ENCODE peak calls at places on chromosome 12, in five cellular contexts. V is BE2C, R is NT2/D1, W is psoas muscle, X is GM23248. L is an unnamed sample.
A peak's percentile ranks its signal among the peaks of the same experiment; 100 is the strongest.

GRCh38 chr12:124715121-124715990 is 147.9 kb upstream of the NCOR2 start:
- DNase-seq in V (no peak), R (no peak), X (peak; percentile 35), W (no peak), L (no peak)

GRCh38 chr12:38053655-38054464 is 262.7 kb upstream of the ALG10B start:
- DNase-seq in X (peak; percentile 3), R (peak; percentile 93), V (peak; percentile 85), W (no peak), L (peak; percentile 91)

GRCh38 chr12:124026755-124027745 is 54.0 kb downstream of the ZNF664 start:
- DNase-seq in V (no peak), X (peak; percentile 90), W (no peak), R (no peak), L (no peak)

GRCh38 chr12:46269429-46270241 is 792 bp upstream of the SLC38A1 start:
- DNase-seq in V (no peak), X (peak; percentile 2), R (no peak), W (no peak), L (no peak)

GRCh38 chr12:131912526-131913274 is 16.4 kb upstream of the PUS1 start:
- DNase-seq in W (peak; percentile 88), X (peak; percentile 93), R (no peak), V (peak; percentile 99), L (no peak)

GRCh38 chr12:122517877-122518276 is 8.9 kb downstream of the RSRC2 start:
- DNase-seq in R (no peak), V (no peak), W (no peak), X (peak; percentile 94), L (no peak)

GRCh38 chr12:120453977-120454376 is 7.7 kb downstream of the GATC start:
- DNase-seq in R (no peak), X (peak; percentile 63), W (no peak), V (no peak), L (no peak)

GRCh38 chr12:66813137-66813867 is 134.4 kb upstream of the GRIP1 start:
- DNase-seq in V (no peak), R (no peak), W (no peak), X (no peak), L (no peak)

GRCh38 chr12:117072736-117073475 is 26.3 kb downstream of the TESC start:
- DNase-seq in R (no peak), X (no peak), V (no peak), W (no peak), L (no peak)

GRCh38 chr12:93862424-93862823 is 185.2 kb downstream of the CRADD start:
- DNase-seq in X (peak; percentile 59), R (no peak), V (no peak), W (no peak), L (no peak)

GRCh38 chr12:64273527-64274403 is 51.7 kb upstream of the KICS2 start:
- DNase-seq in W (no peak), V (peak; percentile 27), R (peak; percentile 27), X (peak; percentile 62), L (no peak)

GRCh38 chr12:13075786-13076570 is 27.5 kb downstream of the GSG1 start:
- DNase-seq in X (no peak), V (no peak), R (no peak), W (no peak), L (no peak)

GRCh38 chr12:88391556-88391955 is 188.7 kb downstream of the KITLG start:
- DNase-seq in R (no peak), V (no peak), W (no peak), X (peak; percentile 90), L (no peak)

GRCh38 chr12:25041006-25041741 is 92.3 kb upstream of the BCAT1 start:
- DNase-seq in X (no peak), R (no peak), W (no peak), V (no peak), L (no peak)

GRCh38 chr12:54587315-54587821 is 1.1 kb downstream of the PPP1R1A start:
- DNase-seq in X (peak; percentile 9), R (no peak), V (no peak), W (peak; percentile 44), L (no peak)

GRCh38 chr12:43776498-43776897 is 17.7 kb downstream of the IRAK4 start:
- DNase-seq in X (peak; percentile 49), R (peak; percentile 22), W (no peak), V (peak; percentile 10), L (peak; percentile 24)

GRCh38 chr12:19431407-19432308 is 7.6 kb upstream of the AEBP2 start:
- DNase-seq in R (no peak), W (no peak), X (peak; percentile 85), V (no peak), L (peak; percentile 86)

GRCh38 chr12:22409071-22409951 is 74.8 kb upstream of the ST8SIA1 start:
- DNase-seq in X (peak; percentile 2), W (no peak), V (no peak), R (no peak), L (no peak)

GRCh38 chr12:60148109-60148508 is 552.3 kb downstream of the SLC16A7 start:
- DNase-seq in R (no peak), W (no peak), V (no peak), X (peak; percentile 94), L (no peak)

GRCh38 chr12:124592481-124593160 is 25.2 kb upstream of the NCOR2 start:
- DNase-seq in V (no peak), W (no peak), X (no peak), R (no peak), L (no peak)

GRCh38 chr12:29700761-29701481 is 82.8 kb downstream of the TMTC1 start:
- DNase-seq in V (no peak), X (peak; percentile 47), W (no peak), R (no peak), L (no peak)

GRCh38 chr12:52519826-52520662 is at the start of gene KRT5:
- DNase-seq in V (no peak), W (no peak), R (no peak), X (no peak), L (no peak)

GRCh38 chr12:115687094-115687493 is 590.4 kb downstream of the MED13L start:
- DNase-seq in W (no peak), V (no peak), R (no peak), X (no peak), L (no peak)

GRCh38 chr12:54355104-54355815 is 9.0 kb downstream of the GPR84 start:
- DNase-seq in X (no peak), V (no peak), R (no peak), W (no peak), L (no peak)

GRCh38 chr12:69151254-69151751 is 88.1 kb upstream of the CPSF6 start:
- DNase-seq in X (no peak), V (no peak), R (no peak), W (no peak), L (no peak)

GRCh38 chr12:69154585-69155363 is 84.6 kb upstream of the CPSF6 start:
- DNase-seq in R (peak; percentile 67), W (peak; percentile 52), X (peak; percentile 73), V (peak; percentile 70), L (peak; percentile 67)

GRCh38 chr12:69161835-69162234 is 77.5 kb upstream of the CPSF6 start:
- DNase-seq in R (no peak), X (no peak), W (no peak), V (no peak), L (peak; percentile 14)

GRCh38 chr12:69157023-69157655 is 82.2 kb upstream of the CPSF6 start:
- DNase-seq in X (peak; percentile 88), W (peak; percentile 78), V (peak; percentile 91), R (peak; percentile 89), L (peak; percentile 82)
- H3K4me3 ChIP-seq in X (peak overlapping the region; percentile 57), W (no peak overlapping the region), V (peak overlapping the region; percentile 21), R (no peak overlapping the region), L (no peak overlapping the region)

GRCh38 chr12:50211392-50212070 is 44.4 kb upstream of the CERS5 start:
- DNase-seq in V (no peak), R (no peak), X (peak; percentile 49), W (no peak), L (no peak)
- H3K4me3 ChIP-seq in V (no peak overlapping the region), R (no peak overlapping the region), X (peak overlapping the region; percentile 41), W (no peak overlapping the region), L (no peak overlapping the region)

GRCh38 chr12:48441122-48441521 is 31.2 kb upstream of the ANP32D start:
- DNase-seq in R (peak; percentile 36), X (no peak), V (no peak), W (no peak), L (peak; percentile 82)

GRCh38 chr12:48446372-48446771 is 26.0 kb upstream of the ANP32D start:
- DNase-seq in X (peak; percentile 20), R (no peak), V (no peak), W (no peak), L (no peak)

GRCh38 chr12:48445538-48445937 is 26.8 kb upstream of the ANP32D start:
- DNase-seq in R (no peak), X (no peak), V (no peak), W (no peak), L (no peak)

GRCh38 chr12:48447755-48448154 is 24.6 kb upstream of the ANP32D start:
- DNase-seq in V (no peak), X (no peak), W (no peak), R (no peak), L (no peak)

DNA sequence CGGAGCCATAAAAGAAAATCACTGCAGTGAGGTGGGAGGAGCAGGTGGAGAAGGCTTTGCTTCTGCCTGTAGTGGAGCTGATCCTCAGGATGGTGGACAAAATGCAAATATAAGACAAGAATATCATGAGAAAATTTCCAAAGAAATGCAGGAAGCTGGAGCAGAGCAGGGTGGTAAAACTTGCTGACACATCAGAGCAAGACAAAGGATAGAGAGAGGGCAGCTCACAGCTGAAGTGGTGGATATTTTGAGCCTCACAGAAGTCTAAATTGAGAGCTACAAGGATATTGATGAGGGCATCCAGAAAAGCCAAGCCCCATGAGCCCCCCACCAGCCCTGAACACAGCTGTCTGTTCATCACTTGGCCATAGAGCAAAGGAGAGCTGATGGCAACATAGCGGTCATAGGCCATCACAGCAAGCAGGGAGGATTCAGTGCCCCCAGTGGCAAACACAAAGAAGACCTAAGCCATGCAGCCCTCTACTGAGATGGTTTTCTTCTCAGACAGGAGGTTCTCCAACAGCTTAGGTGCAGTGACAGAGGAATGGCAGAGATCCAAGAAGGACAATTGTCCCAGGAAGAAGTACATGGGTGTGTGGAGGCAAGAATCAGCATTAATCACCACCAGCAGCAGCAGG is 30.0 kb upstream of the ANP32D start:
- DNase-seq in W (no peak), X (no peak), R (no peak), V (no peak), L (no peak)
- H3K4me3 ChIP-seq in W (no peak overlapping the region), X (no peak overlapping the region), R (no peak overlapping the region), V (no peak overlapping the region), L (no peak overlapping the region)

GRCh38 chr12:16610743-16611142 is 4.8 kb upstream of the LMO3 start:
- DNase-seq in V (no peak), R (peak; percentile 50), W (no peak), X (no peak), L (no peak)

GRCh38 chr12:16611146-16611545 is 5.2 kb upstream of the LMO3 start:
- DNase-seq in V (no peak), W (no peak), R (no peak), X (no peak), L (no peak)

GRCh38 chr12:16610006-16610520 is 4.1 kb upstream of the LMO3 start:
- DNase-seq in V (no peak), X (no peak), W (no peak), R (no peak), L (no peak)

GRCh38 chr12:16613199-16613598 is 7.2 kb upstream of the LMO3 start:
- DNase-seq in W (no peak), R (no peak), X (no peak), V (no peak), L (no peak)

DNA sequence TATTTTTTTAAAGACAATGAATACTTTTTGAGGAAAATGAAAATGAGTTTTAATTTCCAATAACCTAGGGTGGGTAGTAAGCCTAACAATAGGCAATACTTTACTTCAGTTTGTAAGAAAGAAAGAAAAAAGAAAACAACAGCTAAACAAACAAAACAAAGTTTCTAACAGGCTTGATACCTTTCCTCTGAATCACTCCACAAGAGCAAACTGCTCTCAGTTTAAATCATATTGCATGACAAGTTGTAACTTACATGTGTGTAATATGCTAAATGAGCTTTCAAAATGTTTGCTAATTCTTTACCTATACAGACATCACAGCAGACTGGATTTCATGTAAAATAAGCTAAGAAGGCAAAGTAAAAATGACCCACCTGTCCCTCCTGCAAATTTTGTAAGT is 6.7 kb upstream of the LMO3 start:
- DNase-seq in W (no peak), X (peak; percentile 35), V (no peak), R (no peak), L (no peak)
- H3K4me3 ChIP-seq in W (no peak overlapping the region), X (no peak overlapping the region), V (no peak overlapping the region), R (no peak overlapping the region), L (no peak overlapping the region)

L was measured in HAP-1.